ENCODE peak calls at places on chromosomes 7 and 10, in six cellular contexts. I is PC-9, V is choroid plexus epithelial cell, R is pancreas, K is upper lobe of right lung, E is body of pancreas. G is an unnamed sample.

GRCh38 chr7:30688718-30689221 is 6.5 kb upstream of the CRHR2 start:
- DNase-seq in K (no peak), E (peak), R (peak), I (peak), V (peak), G (no peak)

GRCh38 chr10:131773321-131773988 is 127.4 kb upstream of the PPP2R2D start:
- DNase-seq in V (no peak), K (no peak), I (no peak), E (no peak), R (no peak), G (no peak)

GRCh38 chr10:84565881-84566280 is 237.5 kb downstream of the CCSER2 start:
- DNase-seq in I (no peak), R (no peak), K (no peak), E (no peak), V (no peak), G (no peak)

GRCh38 chr10:5944389-5945202 is 32.7 kb downstream of the IL15RA start:
- DNase-seq in K (no peak), R (no peak), I (peak), E (peak), V (peak), G (peak)

GRCh38 chr10:130179640-130180039 is 43.4 kb downstream of the GLRX3 start:
- DNase-seq in V (peak), I (peak), E (no peak), R (no peak), K (no peak), G (no peak)

GRCh38 chr10:101066146-101066889 is 4.5 kb downstream of the KAZALD1 start:
- DNase-seq in K (peak), V (peak), R (peak), E (peak), I (peak), G (peak)

GRCh38 chr10:125114761-125115391 is 45.5 kb downstream of the CTBP2 start:
- DNase-seq in R (no peak), E (peak), K (peak), I (no peak), V (peak), G (no peak)

GRCh38 chr10:80207768-80208385 is 2.5 kb upstream of the ANXA11 start:
- DNase-seq in I (no peak), V (no peak), K (no peak), E (no peak), R (no peak), G (no peak)

GRCh38 chr10:48550977-48551376 is 53.9 kb downstream of the ARHGAP22 start:
- DNase-seq in R (no peak), I (no peak), E (no peak), V (no peak), K (no peak), G (no peak)

GRCh38 chr7:39709768-39710291 is 86.5 kb downstream of the RALA start:
- DNase-seq in I (no peak), K (no peak), R (no peak), V (peak), E (no peak), G (no peak)

GRCh38 chr7:2805213-2806003 is 38.7 kb downstream of the GNA12 start:
- DNase-seq in R (no peak), K (peak), I (no peak), E (no peak), V (no peak), G (no peak)
- H3K4me3 ChIP-seq in R (no peak), K (no peak), I (no peak), E (no peak), V (no peak), G (no peak)

DNA sequence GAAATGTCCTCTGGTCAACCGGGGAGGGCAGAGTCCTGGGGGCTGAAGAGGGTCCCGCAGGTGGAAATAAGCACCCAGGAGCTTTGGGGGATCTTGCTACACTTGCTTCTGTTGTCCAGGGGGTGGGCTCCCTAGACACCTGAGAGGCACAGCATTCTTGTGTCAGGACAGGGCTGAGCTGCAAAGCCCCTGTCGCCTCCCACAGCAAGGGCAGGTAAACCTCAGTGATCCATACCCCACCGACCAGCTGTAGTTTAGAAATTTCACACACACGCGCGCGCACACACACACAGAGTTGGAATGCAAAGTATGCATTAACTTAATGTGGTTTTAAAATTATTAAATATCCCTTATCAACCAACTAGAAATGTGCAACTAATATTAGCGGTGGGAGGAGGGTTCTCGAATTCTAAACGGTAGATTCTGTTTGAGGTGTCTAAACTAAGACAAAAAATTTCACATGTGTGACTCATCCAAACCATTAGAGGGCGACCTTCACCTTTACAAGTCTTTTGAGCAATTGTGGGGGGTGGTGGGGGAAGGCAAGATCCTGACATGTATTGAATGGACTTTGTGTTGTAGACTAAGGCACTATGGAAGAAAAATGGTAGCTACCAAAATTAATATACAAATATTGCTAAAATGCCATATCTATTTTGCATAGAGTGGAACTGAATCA is 34.3 kb upstream of the PTF1A start:
- DNase-seq in V (peak), I (no peak), K (no peak), E (no peak), R (no peak), G (no peak)
- TF ChIP-seq CTCF in V (peak), I (no peak), K (no peak), E (no peak), R (no peak), G (no peak)

GRCh38 chr10:43105793-43106158 is 28.9 kb downstream of the RET start:
- DNase-seq in V (no peak), I (no peak), E (no peak), K (no peak), R (peak), G (no peak)
- H3K4me3 ChIP-seq in V (no peak), I (peak), E (no peak), K (no peak), R (no peak), G (peak)

GRCh38 chr10:90780488-90780887 is 77.4 kb downstream of the HTR7 start:
- DNase-seq in R (no peak), E (no peak), K (no peak), I (no peak), V (no peak), G (no peak)

GRCh38 chr10:90775351-90776028 is 82.3 kb downstream of the HTR7 start:
- DNase-seq in I (no peak), K (no peak), R (no peak), V (peak), E (no peak), G (no peak)

GRCh38 chr10:90777614-90778013 is 80.2 kb downstream of the HTR7 start:
- DNase-seq in E (no peak), V (no peak), I (no peak), K (no peak), R (no peak), G (no peak)

DNA sequence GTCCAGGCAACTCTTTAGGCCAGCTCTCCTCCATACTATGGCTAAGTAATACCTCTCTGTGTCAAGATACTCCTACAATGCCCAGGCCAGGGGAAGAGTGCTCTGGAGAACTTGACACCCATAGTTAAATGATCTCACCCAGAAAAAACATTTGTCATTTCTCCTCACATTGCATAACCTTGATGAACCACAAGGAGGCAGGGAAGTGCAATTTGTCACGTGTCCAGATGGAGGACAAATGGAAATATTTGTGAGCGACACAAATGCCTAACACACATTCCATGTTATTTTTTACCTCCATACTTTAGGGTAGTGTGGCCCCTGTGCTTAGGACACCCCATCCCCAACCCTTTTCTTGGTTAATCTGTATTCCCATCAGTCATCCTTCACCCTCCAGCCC is 78.3 kb downstream of the HTR7 start:
- DNase-seq in K (no peak), E (no peak), I (no peak), V (peak), R (no peak), G (no peak)
- TF ChIP-seq CTCF in K (no peak), E (no peak), I (no peak), V (peak), R (no peak), G (no peak)

GRCh38 chr7:139094596-139094995 is 14.9 kb downstream of the ZC3HAV1 start:
- DNase-seq in K (no peak), R (no peak), E (no peak), I (no peak), V (peak), G (no peak)
- H3K4me3 ChIP-seq in K (peak), R (no peak), E (no peak), I (no peak), V (no peak), G (peak)

GRCh38 chr10:47047127-47047504 is 135.9 kb downstream of the PTPN20 start:
- DNase-seq in V (no peak), R (no peak), E (no peak), K (peak), I (no peak), G (peak)

GRCh38 chr10:47049056-47049851 is 138.0 kb downstream of the PTPN20 start:
- DNase-seq in E (no peak), I (no peak), V (no peak), R (peak), K (peak), G (no peak)

GRCh38 chr10:47046321-47047126 is 135.3 kb downstream of the PTPN20 start:
- DNase-seq in K (peak), I (no peak), R (peak), V (no peak), E (no peak), G (peak)

GRCh38 chr10:47048533-47048905 is 137.3 kb downstream of the PTPN20 start:
- DNase-seq in V (peak), K (peak), I (no peak), E (no peak), R (peak), G (peak)

DNA sequence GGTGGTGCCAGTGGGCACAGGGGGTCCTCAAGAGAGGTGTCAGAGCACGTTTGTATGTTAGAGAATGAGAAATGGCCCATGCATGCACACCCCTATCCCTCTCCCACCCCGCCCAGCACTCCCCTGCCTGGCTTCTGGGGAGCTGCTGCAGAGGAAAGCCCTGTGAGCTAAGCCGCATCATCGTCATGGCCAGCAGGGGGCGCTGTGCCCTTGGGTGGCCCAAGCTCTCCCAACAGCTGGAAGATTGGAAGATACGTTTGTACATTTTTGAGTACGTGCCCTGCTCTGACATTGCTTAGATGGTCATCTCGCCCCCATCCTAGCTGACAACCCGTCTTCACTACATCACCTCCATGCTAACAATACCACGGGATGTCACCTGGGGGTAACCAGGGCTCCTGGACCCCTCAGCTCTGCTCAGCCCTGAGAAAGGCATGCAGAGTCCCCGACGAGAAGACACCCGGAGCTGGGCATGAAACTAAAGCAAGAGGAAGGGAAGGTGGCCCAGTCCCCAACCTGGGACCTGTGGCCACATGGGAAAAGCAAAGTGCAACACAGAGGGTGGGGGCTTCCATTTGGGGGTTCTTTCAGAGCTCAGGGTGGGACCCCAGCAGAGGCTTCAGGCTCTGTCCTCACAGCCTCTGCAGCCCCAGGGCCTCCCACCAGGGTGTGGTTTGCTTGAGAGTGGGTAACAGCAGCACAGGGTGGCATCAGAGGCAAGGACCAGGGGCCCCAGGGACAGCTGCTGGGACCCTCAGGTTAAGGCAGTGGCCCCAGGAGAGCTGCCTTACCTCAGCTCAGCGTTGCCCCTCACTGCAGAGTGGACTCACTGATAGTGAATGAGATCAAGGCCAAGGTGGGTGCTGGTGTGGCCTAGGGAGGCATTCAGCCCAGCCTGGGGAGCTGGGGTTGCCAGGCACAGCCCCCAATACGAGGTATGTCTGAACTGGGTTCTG is 136.6 kb downstream of the PTPN20 start:
- DNase-seq in V (peak), K (peak), E (peak), I (peak), R (peak), G (peak)
- TF ChIP-seq CTCF in V (peak), K (peak), E (peak), I (peak), R (peak), G (peak)

DNA sequence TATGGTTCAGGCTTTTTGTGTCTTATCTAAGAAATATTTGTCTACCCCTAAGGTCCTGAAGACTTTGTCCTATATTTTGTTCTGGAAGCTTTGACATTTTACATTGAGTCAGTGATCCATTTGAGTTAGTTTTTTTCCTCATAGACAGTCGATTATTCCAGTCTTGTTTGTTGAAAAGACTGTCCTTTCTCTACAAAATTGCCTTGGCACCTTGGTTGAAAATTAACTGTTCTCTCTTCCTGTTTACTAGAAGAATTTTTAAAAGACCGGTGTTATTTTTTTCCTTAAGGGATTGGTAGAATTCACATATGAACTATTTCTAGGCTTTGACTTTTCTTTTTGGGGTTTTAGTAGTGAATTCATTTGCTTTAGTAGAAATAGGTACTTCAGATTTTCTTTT is 12.0 kb downstream of the PLEKHA1 start:
- DNase-seq in I (no peak), V (no peak), R (no peak), E (no peak), K (no peak), G (no peak)
- H3K4me3 ChIP-seq in I (no peak), V (no peak), R (no peak), E (no peak), K (no peak), G (no peak)

GRCh38 chr10:90857635-90858488 is at the start of gene HTR7:
- DNase-seq in E (peak), I (peak), R (peak), K (peak), V (peak), G (peak)
- TF ChIP-seq CTCF in E (peak), I (no peak), R (peak), K (peak), V (peak), G (peak)

GRCh38 chr10:118741994-118742393 is 12.8 kb downstream of the CACUL1 start:
- DNase-seq in E (no peak), V (no peak), I (no peak), R (no peak), K (no peak), G (no peak)
- H3K4me3 ChIP-seq in E (no peak), V (no peak), I (no peak), R (no peak), K (no peak), G (no peak)

DNA sequence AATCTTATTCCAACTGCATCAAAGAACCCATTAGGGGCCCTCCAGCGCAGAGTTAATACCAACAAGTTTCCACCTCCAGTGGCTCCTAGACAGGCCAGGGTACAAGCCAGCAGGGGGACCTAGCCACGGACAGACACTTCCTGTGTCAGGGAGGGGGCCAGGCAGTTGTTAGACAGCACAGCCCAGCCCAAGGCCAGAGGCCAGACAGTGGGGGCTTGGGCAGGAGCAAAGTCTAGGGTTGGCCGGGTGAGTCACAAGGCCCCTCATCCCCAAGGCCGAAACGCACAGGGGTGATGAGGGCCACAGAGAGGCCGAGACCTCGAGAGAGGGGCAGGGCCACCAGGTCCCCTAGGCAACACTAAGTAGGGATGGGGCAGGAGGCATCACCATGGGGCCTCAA is 19.3 kb upstream of the OPTN start:
- DNase-seq in V (no peak), R (no peak), E (no peak), K (no peak), I (no peak), G (no peak)
- TF ChIP-seq CTCF in V (no peak), R (no peak), E (no peak), K (no peak), I (no peak), G (no peak)